ENCODE peak calls at places on chromosome 16, in four cellular contexts. One of them, this sample, is unnamed.

GRCh38 chr16:86142801-86143236 is 243.9 kb downstream of the IRF8 start:
- DNase-seq in K562: no peak
- DNase-seq in GM12878: peak
- DNase-seq in GM12891: no peak
- DNase-seq in this sample: no peak

GRCh38 chr16:76535-77272 is 1.3 kb upstream of the MPG start:
- DNase-seq in K562: peak
- DNase-seq in GM12891: no peak
- DNase-seq in GM12878: no peak
- DNase-seq in this sample: peak

GRCh38 chr16:10728488-10728887 is 15.2 kb upstream of the NUBP1 start:
- DNase-seq in K562: no peak
- DNase-seq in GM12878: no peak
- DNase-seq in GM12891: no peak
- DNase-seq in this sample: no peak

GRCh38 chr16:50209548-50210265 is 56.6 kb downstream of the TENT4B start:
- DNase-seq in K562: no peak
- DNase-seq in GM12878: no peak
- DNase-seq in GM12891: no peak
- DNase-seq in this sample: peak

GRCh38 chr16:9610727-9611126 is 519.3 kb downstream of the HAPSTR1 start:
- DNase-seq in K562: no peak
- DNase-seq in GM12878: no peak
- DNase-seq in GM12891: no peak
- DNase-seq in this sample: no peak

GRCh38 chr16:85912271-85912974 is 13.5 kb downstream of the IRF8 start:
- DNase-seq in GM12878: no peak
- DNase-seq in GM12891: no peak
- DNase-seq in K562: no peak
- DNase-seq in this sample: no peak

GRCh38 chr16:84916850-84917249 is 94.5 kb downstream of the ZDHHC7 start:
- DNase-seq in GM12878: no peak
- DNase-seq in K562: no peak
- DNase-seq in GM12891: no peak
- DNase-seq in this sample: no peak

GRCh38 chr16:84638195-84638806 is 10.0 kb upstream of the KLHL36 start:
- DNase-seq in GM12891: no peak
- DNase-seq in GM12878: no peak
- DNase-seq in K562: no peak
- DNase-seq in this sample: no peak

GRCh38 chr16:85490971-85491771 is 122.0 kb upstream of the GSE1 start:
- DNase-seq in GM12891: peak
- DNase-seq in K562: peak
- DNase-seq in GM12878: no peak
- DNase-seq in this sample: no peak

GRCh38 chr16:19589771-19590302 is 34.3 kb downstream of the VPS35L start:
- DNase-seq in GM12878: no peak
- DNase-seq in K562: no peak
- DNase-seq in GM12891: no peak
- DNase-seq in this sample: no peak

GRCh38 chr16:89257281-89257731 is 39.8 kb downstream of the ZNF778 start:
- DNase-seq in GM12891: no peak
- DNase-seq in GM12878: no peak
- DNase-seq in K562: no peak
- DNase-seq in this sample: no peak

GRCh38 chr16:84272740-84273320 is 21.8 kb upstream of the WFDC1 start:
- DNase-seq in GM12878: no peak
- DNase-seq in K562: no peak
- DNase-seq in GM12891: no peak
- DNase-seq in this sample: no peak

GRCh38 chr16:85979605-85980004 is 80.6 kb downstream of the IRF8 start:
- DNase-seq in GM12891: no peak
- DNase-seq in K562: no peak
- DNase-seq in GM12878: no peak
- DNase-seq in this sample: no peak

DNA sequence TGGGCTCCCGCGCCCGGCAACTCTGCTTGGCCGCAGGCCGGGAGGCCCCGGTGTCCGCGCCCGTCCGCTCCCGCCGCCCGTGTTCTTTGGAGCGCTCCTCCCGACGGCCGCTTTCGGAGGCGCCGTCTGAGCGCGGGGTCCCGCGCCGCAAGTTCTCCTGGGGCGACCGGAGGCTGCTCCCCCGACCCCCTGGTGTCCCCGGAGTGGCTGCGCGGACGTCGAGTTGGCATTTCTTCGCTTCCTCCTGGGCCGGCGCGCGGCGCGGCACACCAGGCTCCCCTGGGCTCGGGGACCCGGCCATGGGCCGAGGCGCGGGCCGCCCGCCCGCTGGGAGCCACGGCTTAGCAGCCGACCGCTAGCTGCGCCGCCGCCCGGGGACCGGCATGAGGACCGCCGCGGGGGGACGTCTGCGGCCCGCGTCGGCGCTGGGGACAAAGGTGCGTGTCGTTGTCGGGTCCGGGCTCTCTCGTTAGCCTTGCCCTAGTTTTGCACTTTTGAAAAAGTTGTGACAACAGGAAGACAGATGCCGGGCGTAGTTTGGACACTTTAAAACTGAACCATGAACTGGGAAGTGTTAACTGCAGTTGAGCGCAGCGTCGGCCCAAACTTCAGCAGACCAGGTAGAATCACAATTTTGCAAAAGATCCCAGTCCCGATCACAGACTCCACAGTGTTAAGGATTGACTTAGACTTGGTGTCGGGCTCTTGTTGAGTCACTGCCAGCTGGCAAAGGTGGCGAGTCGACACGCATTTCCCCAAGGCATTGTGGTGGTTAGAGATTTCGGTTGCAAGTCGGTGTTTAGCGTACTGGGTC is 700 bp downstream of the UBN1 start:
- DNase-seq in GM12891: peak
- DNase-seq in GM12878: no peak
- DNase-seq in K562: peak
- DNase-seq in this sample: no peak
- TF ChIP-seq SPI1 in GM12891: no peak
- TF ChIP-seq SPI1 in GM12878: no peak
- TF ChIP-seq SPI1 in K562: no peak
- TF ChIP-seq SPI1 in this sample: no peak

GRCh38 chr16:46555981-46556380 is 65.2 kb downstream of the SHCBP1 start:
- DNase-seq in GM12891: no peak
- DNase-seq in K562: no peak
- DNase-seq in GM12878: no peak
- DNase-seq in this sample: no peak
- TF ChIP-seq SPI1 in GM12891: no peak
- TF ChIP-seq SPI1 in K562: no peak
- TF ChIP-seq SPI1 in GM12878: no peak
- TF ChIP-seq SPI1 in this sample: no peak

DNA sequence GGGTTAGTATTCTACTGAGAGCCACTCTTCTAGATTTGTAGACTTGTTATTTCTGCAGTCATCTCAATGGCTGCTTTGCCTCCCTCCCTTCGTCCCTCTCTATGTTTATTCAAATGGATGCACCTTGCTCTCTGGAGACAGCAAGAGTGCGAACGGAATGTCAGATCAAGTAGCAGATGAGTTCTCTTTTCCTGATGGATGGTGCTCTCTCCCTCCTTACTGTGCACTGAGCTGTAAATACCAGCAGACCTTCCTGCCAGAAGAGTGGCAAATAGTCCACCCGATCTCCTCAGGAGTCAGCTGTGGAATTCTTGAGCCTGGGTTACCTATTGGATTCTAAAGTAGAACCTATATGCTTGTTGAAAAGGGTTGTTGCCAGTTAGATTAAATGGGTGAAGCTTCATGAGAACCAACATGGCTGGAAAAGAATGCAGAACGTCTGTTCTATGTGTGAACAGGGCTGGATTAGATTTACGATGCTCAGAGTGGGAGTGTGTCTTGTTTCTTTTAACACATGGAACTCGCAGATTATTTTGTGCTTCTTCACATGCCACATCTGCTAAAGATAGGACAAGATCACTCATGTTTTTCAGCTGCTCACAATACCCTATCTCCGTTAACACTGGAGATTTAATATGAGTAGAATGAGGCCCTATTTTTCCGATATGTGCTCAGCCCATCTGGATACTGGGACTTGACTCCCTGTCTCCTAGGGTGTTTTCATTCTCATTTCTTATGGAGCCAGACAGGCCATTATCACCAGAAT is 6.1 kb downstream of the GNAO1 start:
- DNase-seq in K562: no peak
- DNase-seq in GM12878: no peak
- DNase-seq in GM12891: no peak
- DNase-seq in this sample: no peak
- TF ChIP-seq SPI1 in K562: no peak
- TF ChIP-seq SPI1 in GM12878: no peak
- TF ChIP-seq SPI1 in GM12891: no peak
- TF ChIP-seq SPI1 in this sample: no peak

DNA sequence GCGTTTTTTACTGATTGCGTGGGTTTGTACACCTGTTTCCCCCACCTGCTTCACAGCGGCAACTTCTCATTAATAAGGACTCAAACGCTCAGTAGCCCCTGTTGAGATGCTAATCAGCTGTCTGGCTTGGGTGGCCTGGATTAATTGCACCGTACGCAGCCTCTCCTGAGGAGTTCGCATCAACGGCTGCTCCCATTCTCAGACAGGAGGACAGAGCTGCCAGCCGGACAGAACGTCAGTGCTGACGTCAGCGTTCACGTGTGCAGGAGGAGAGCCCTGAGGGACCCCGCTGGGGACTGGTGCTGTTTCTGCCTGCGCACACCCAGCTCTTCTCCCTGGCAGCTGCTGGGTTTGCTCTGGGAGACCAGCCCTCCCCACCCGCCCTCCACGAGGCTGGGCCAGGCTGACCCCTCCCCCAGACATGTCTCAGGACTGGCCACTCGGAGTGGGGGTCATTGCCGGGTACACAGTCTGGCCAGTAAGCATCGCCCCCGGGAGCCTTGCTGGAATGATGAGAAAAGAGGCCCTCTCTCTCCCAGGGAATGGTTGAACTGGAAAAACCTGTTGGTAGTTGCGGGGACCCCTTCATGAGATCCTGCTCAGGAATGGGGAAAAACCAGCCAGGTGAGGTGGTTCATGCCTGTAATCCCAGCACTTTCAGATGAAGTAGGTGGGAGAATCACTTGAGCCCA is 5.7 kb upstream of the BANP start:
- DNase-seq in K562: no peak
- DNase-seq in GM12878: no peak
- DNase-seq in GM12891: no peak
- DNase-seq in this sample: no peak
- TF ChIP-seq SPI1 in K562: no peak
- TF ChIP-seq SPI1 in GM12878: no peak
- TF ChIP-seq SPI1 in GM12891: no peak
- TF ChIP-seq SPI1 in this sample: no peak

GRCh38 chr16:2162676-2163118 is 7.1 kb downstream of the TRAF7 start:
- DNase-seq in GM12878: no peak
- DNase-seq in GM12891: no peak
- DNase-seq in K562: no peak
- DNase-seq in this sample: no peak

GRCh38 chr16:2159052-2159838 is 3.7 kb downstream of the TRAF7 start:
- DNase-seq in GM12878: no peak
- DNase-seq in GM12891: no peak
- DNase-seq in K562: no peak
- DNase-seq in this sample: no peak

GRCh38 chr16:2161911-2162310 is 6.3 kb downstream of the TRAF7 start:
- DNase-seq in K562: no peak
- DNase-seq in GM12891: no peak
- DNase-seq in GM12878: no peak
- DNase-seq in this sample: no peak

GRCh38 chr16:2163211-2163881 is 7.8 kb downstream of the TRAF7 start:
- DNase-seq in GM12891: no peak
- DNase-seq in GM12878: no peak
- DNase-seq in K562: no peak
- DNase-seq in this sample: no peak

GRCh38 chr16:2160915-2161551 is 5.5 kb downstream of the TRAF7 start:
- DNase-seq in GM12878: no peak
- DNase-seq in K562: no peak
- DNase-seq in GM12891: no peak
- DNase-seq in this sample: no peak
- TF ChIP-seq SPI1 in GM12878: no peak
- TF ChIP-seq SPI1 in K562: no peak
- TF ChIP-seq SPI1 in GM12891: no peak
- TF ChIP-seq SPI1 in this sample: no peak